ENCODE peak calls at places on chromosome 15, in five cellular contexts. T, N, I, G and W are unnamed samples.

GRCh38 chr15:22903961-22904534 is 65.6 kb downstream of the NIPA2 start:
- DNase-seq in I (no peak), T (no peak), G (no peak), N (no peak), W (no peak)

GRCh38 chr15:31870336-31871158 is 159.8 kb upstream of the CHRNA7 start:
- DNase-seq in N (peak; percentile 41), T (peak; percentile 90), G (peak; percentile 90), I (peak; percentile 87), W (peak; percentile 75)

GRCh38 chr15:73600413-73601050 is 32.7 kb downstream of the NPTN start:
- DNase-seq in N (no peak), I (no peak), G (no peak), T (no peak), W (no peak)

GRCh38 chr15:70799667-70800450 is 36.5 kb upstream of the UACA start:
- DNase-seq in T (peak; percentile 90), I (no peak), N (peak; percentile 94), G (peak; percentile 82), W (no peak)

GRCh38 chr15:47486051-47486450 is 231.3 kb upstream of the SEMA6D start:
- DNase-seq in N (no peak), G (no peak), I (no peak), T (no peak), W (no peak)

GRCh38 chr15:101526021-101526420 is 36.5 kb upstream of the PCSK6 start:
- DNase-seq in T (no peak), I (no peak), N (no peak), G (no peak), W (no peak)

GRCh38 chr15:75354454-75354853 is 7.6 kb downstream of the NEIL1 start:
- DNase-seq in G (no peak), I (no peak), T (no peak), N (no peak), W (no peak)

GRCh38 chr15:40477703-40478269 is 7.0 kb downstream of the CHST14 start:
- DNase-seq in T (no peak), G (peak; percentile 13), I (no peak), N (no peak), W (no peak)

GRCh38 chr15:95446854-95447253 is 883.6 kb upstream of the NR2F2 start:
- DNase-seq in I (peak; percentile 45), G (no peak), N (no peak), T (no peak), W (peak; percentile 72)

GRCh38 chr15:32936283-32936918 is 218.6 kb downstream of the GREM1 start:
- DNase-seq in T (peak; percentile 64), G (no peak), I (no peak), N (peak; percentile 50), W (no peak)

GRCh38 chr15:56732135-56732880 is 1.0 kb downstream of the ZNF280D start:
- DNase-seq in G (no peak), T (peak; percentile 82), N (peak; percentile 44), I (no peak), W (no peak)

GRCh38 chr15:41417812-41418211 is 917 bp downstream of the RTF1 start:
- DNase-seq in G (no peak), N (no peak), T (peak; percentile 55), I (no peak), W (no peak)

GRCh38 chr15:98085003-98085639 is 124.6 kb downstream of the ARRDC4 start:
- DNase-seq in G (no peak), N (peak; percentile 48), T (peak; percentile 72), I (peak; percentile 33), W (no peak)

GRCh38 chr15:42138411-42138810 is 18.0 kb downstream of the PLA2G4F start:
- DNase-seq in I (no peak), T (no peak), N (no peak), G (peak; percentile 43), W (no peak)

GRCh38 chr15:73081321-73081958 is 29.2 kb downstream of the NEO1 start:
- DNase-seq in T (peak; percentile 77), N (peak; percentile 30), G (no peak), I (peak; percentile 40), W (peak; percentile 30)

GRCh38 chr15:96273317-96274086 is 57.0 kb upstream of the NR2F2 start:
- DNase-seq in T (peak; percentile 99), N (peak; percentile 100), G (no peak), I (no peak), W (no peak)

GRCh38 chr15:39556461-39556860 is 24.4 kb upstream of the THBS1 start:
- DNase-seq in I (no peak), N (no peak), T (no peak), G (no peak), W (no peak)

DNA sequence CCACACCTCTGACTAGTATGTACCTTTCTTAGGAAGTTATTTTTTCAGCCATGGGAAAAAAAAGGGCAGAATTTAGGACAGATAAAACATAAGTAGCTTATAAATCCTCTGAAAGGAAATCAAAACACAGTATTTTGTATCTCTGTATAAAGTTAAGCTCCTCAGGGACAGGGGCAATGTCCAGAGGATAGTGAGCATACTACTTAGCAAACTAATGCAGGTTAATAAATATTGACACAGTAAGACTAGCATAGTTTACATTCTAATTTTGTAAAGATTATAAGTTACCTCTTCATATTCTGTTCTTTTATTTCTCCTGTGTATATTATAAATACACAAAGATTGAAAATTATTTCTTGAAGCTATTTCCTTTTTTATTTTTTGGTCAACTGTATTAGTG is 2.1 kb downstream of the UBE3A start:
- DNase-seq in G (no peak), N (no peak), I (no peak), T (no peak), W (no peak)
- H3K27ac ChIP-seq in G (no peak overlapping the region), N (no peak overlapping the region), I (no peak overlapping the region), T (no peak overlapping the region), W (no peak overlapping the region)

DNA sequence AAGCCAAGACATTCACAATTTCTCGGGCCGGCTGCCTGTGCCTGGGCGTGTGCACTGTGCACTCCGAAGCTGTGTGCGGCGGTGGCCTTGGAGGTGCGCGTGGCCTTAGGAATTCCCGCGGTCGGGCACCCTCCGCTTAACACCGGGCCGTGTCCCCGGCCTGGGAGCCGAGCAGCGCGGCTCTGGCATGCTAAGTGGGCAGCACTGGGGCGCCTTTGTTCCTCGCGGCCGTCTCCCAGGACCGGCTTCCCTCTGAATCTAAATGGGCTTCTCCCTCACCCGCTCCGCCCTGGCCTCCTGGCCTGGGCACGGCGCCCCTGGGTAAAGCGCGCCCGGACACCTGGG is 498 bp upstream of the ARNT2 start:
- DNase-seq in I (no peak), N (no peak), G (no peak), T (no peak), W (no peak)
- H3K27me3 ChIP-seq in I (peaks cover 9% of the 10 kb centered on the region), N (peaks cover 18% of the 10 kb centered on the region), G (no peaks in the 10 kb centered on the region), T (no peaks in the 10 kb centered on the region), W (peaks cover 10% of the 10 kb centered on the region)

GRCh38 chr15:69665641-69666091 is 213.0 kb downstream of the RPLP1 start:
- DNase-seq in T (no peak), G (no peak), I (no peak), N (no peak), W (no peak)
- H3K27ac ChIP-seq in T (no peak overlapping the region), G (no peak overlapping the region), I (no peak overlapping the region), N (no peak overlapping the region), W (no peak overlapping the region)

GRCh38 chr15:93233710-93234109 is 144.7 kb upstream of the RGMA start:
- DNase-seq in N (no peak), T (no peak), I (no peak), G (no peak), W (no peak)

GRCh38 chr15:93238641-93239040 is 149.6 kb upstream of the RGMA start:
- DNase-seq in I (no peak), G (no peak), T (no peak), N (no peak), W (no peak)

GRCh38 chr15:93236924-93237323 is 147.9 kb upstream of the RGMA start:
- DNase-seq in T (no peak), N (no peak), I (no peak), G (no peak), W (no peak)

GRCh38 chr15:93235321-93235720 is 146.3 kb upstream of the RGMA start:
- DNase-seq in N (no peak), T (no peak), I (no peak), G (no peak), W (no peak)

GRCh38 chr15:93235926-93236781 is 147.1 kb upstream of the RGMA start:
- DNase-seq in G (peak; percentile 80), I (no peak), N (no peak), T (no peak), W (no peak)
- H3K27me3 ChIP-seq in G (no peaks in the 10 kb centered on the region), I (no peaks in the 10 kb centered on the region), N (no peaks in the 10 kb centered on the region), T (no peaks in the 10 kb centered on the region), W (peaks cover 5% of the 10 kb centered on the region)

DNA sequence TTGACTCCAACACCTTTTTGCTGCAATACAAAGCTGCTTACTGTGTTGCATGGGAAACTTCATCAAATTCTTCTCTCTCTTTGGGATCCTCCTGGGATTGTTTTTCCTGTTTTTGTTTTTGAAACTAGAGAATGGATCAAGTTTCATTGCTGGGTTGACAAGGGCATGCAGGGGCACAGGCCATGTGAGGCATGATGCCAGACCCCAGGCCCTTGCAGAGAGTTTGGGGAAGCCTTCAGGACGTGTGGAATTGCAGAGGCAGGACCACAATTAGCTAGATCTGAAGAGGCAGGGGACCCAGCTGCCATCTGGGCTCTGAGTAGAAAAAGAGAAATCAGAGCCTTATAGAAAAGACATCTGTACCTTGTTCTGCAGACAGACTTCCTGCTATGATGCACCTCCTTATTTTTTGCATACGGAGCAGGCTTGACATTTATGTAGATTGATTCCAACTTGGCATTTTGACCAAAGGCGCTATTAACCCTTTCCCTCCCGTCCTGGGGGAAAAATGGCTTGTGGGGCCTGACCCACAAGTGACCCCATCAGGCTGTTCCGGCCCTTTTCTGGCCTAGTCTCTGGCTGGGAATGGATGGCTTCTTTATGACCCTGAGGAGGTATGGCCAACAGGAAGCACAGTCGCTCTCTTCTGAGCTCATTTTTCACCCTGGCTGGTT is 44.3 kb upstream of the CHRNB4 start:
- DNase-seq in T (no peak), N (no peak), G (no peak), I (no peak), W (no peak)
- H3K27ac ChIP-seq in T (no peak overlapping the region), N (no peak overlapping the region), G (no peak overlapping the region), I (no peak overlapping the region), W (no peak overlapping the region)

GRCh38 chr15:68433551-68433950 is 1.6 kb upstream of the ITGA11 start:
- DNase-seq in N (no peak), G (no peak), T (no peak), I (no peak), W (no peak)
- H3K27me3 ChIP-seq in N (no peaks in the 10 kb centered on the region), G (no peaks in the 10 kb centered on the region), T (no peaks in the 10 kb centered on the region), I (peaks cover 5% of the 10 kb centered on the region), W (no peaks in the 10 kb centered on the region)

GRCh38 chr15:83198476-83198875 is 9.1 kb downstream of the HDGFL3 start:
- DNase-seq in N (no peak), G (no peak), T (no peak), I (no peak), W (no peak)

GRCh38 chr15:83203543-83203942 is 4.1 kb downstream of the HDGFL3 start:
- DNase-seq in I (no peak), T (no peak), N (no peak), G (no peak), W (no peak)

GRCh38 chr15:83200589-83200988 is 7.0 kb downstream of the HDGFL3 start:
- DNase-seq in N (peak; percentile 10), G (no peak), T (peak; percentile 22), I (no peak), W (no peak)

GRCh38 chr15:83199288-83199687 is 8.3 kb downstream of the HDGFL3 start:
- DNase-seq in N (no peak), I (no peak), T (no peak), G (no peak), W (no peak)

GRCh38 chr15:83200162-83200561 is 7.5 kb downstream of the HDGFL3 start:
- DNase-seq in G (no peak), T (peak; percentile 79), N (peak; percentile 63), I (peak; percentile 2), W (no peak)
- H3K27ac ChIP-seq in G (no peak overlapping the region), T (peak overlapping the region; percentile 39), N (peak overlapping the region; percentile 63), I (no peak overlapping the region), W (no peak overlapping the region)